ENCODE peak calls at places on chromosomes 11 and 22, in seven cellular contexts. One of them, this sample, is unnamed.
A peak's percentile ranks its signal among the peaks of the same experiment; 100 is the strongest.

GRCh38 chr11:3073029-3073435 is 15.8 kb upstream of the CARS1 start:
- DNase-seq in sigmoid colon: no peak
- DNase-seq in NB4: no peak
- DNase-seq in psoas muscle: no peak
- DNase-seq in AG09309: peak; percentile 53
- DNase-seq in cardiac muscle cell: no peak
- DNase-seq in HFFc6: no peak
- DNase-seq in this sample: no peak

GRCh38 chr22:43308451-43309235 is 34.5 kb downstream of the SCUBE1 start:
- DNase-seq in sigmoid colon: no peak
- DNase-seq in AG09309: no peak
- DNase-seq in cardiac muscle cell: no peak
- DNase-seq in psoas muscle: peak; percentile 49
- DNase-seq in NB4: no peak
- DNase-seq in HFFc6: no peak
- DNase-seq in this sample: no peak

GRCh38 chr11:70532728-70533127 is 134.4 kb downstream of the CTTN start:
- DNase-seq in cardiac muscle cell: no peak
- DNase-seq in psoas muscle: no peak
- DNase-seq in AG09309: no peak
- DNase-seq in sigmoid colon: no peak
- DNase-seq in NB4: no peak
- DNase-seq in HFFc6: no peak
- DNase-seq in this sample: no peak

GRCh38 chr22:30744224-30744623 is 49.5 kb downstream of the OSBP2 start:
- DNase-seq in NB4: no peak
- DNase-seq in AG09309: no peak
- DNase-seq in cardiac muscle cell: no peak
- DNase-seq in psoas muscle: no peak
- DNase-seq in HFFc6: no peak
- DNase-seq in sigmoid colon: peak; percentile 19
- DNase-seq in this sample: no peak

GRCh38 chr11:68040121-68040956 is 1.5 kb downstream of the TCIRG1 start:
- DNase-seq in AG09309: no peak
- DNase-seq in cardiac muscle cell: peak; percentile 84
- DNase-seq in psoas muscle: peak; percentile 77
- DNase-seq in HFFc6: peak; percentile 42
- DNase-seq in sigmoid colon: peak; percentile 88
- DNase-seq in NB4: peak; percentile 94
- DNase-seq in this sample: peak; percentile 85

GRCh38 chr11:62601114-62601363 is 626 bp downstream of the MTA2 start:
- DNase-seq in sigmoid colon: peak; percentile 80
- DNase-seq in psoas muscle: no peak
- DNase-seq in NB4: peak; percentile 60
- DNase-seq in AG09309: no peak
- DNase-seq in cardiac muscle cell: no peak
- DNase-seq in HFFc6: no peak
- DNase-seq in this sample: peak; percentile 24

GRCh38 chr11:106288988-106289387 is 211.5 kb downstream of the AASDHPPT start:
- DNase-seq in cardiac muscle cell: no peak
- DNase-seq in sigmoid colon: no peak
- DNase-seq in psoas muscle: no peak
- DNase-seq in NB4: no peak
- DNase-seq in HFFc6: no peak
- DNase-seq in AG09309: no peak
- DNase-seq in this sample: no peak

GRCh38 chr11:10308208-10308954 is 3.5 kb downstream of the ADM start:
- DNase-seq in AG09309: no peak
- DNase-seq in sigmoid colon: no peak
- DNase-seq in cardiac muscle cell: no peak
- DNase-seq in psoas muscle: no peak
- DNase-seq in NB4: no peak
- DNase-seq in HFFc6: no peak
- DNase-seq in this sample: no peak

GRCh38 chr22:36277482-36278291 is 24.8 kb downstream of the APOL1 start:
- DNase-seq in sigmoid colon: peak; percentile 81
- DNase-seq in AG09309: no peak
- DNase-seq in cardiac muscle cell: peak; percentile 66
- DNase-seq in HFFc6: peak; percentile 37
- DNase-seq in NB4: peak; percentile 74
- DNase-seq in psoas muscle: peak; percentile 74
- DNase-seq in this sample: peak; percentile 80

GRCh38 chr11:130737866-130738431 is 178.3 kb downstream of the SNX19 start:
- DNase-seq in psoas muscle: peak; percentile 65
- DNase-seq in sigmoid colon: peak; percentile 58
- DNase-seq in NB4: no peak
- DNase-seq in cardiac muscle cell: peak; percentile 45
- DNase-seq in HFFc6: peak; percentile 89
- DNase-seq in AG09309: peak; percentile 59
- DNase-seq in this sample: no peak

GRCh38 chr11:134407923-134408322 is 4.1 kb downstream of the B3GAT1 start:
- DNase-seq in cardiac muscle cell: no peak
- DNase-seq in NB4: no peak
- DNase-seq in psoas muscle: no peak
- DNase-seq in HFFc6: no peak
- DNase-seq in AG09309: no peak
- DNase-seq in sigmoid colon: no peak
- DNase-seq in this sample: no peak

GRCh38 chr11:6413791-6414231 is 5.1 kb downstream of the APBB1 start:
- DNase-seq in HFFc6: no peak
- DNase-seq in cardiac muscle cell: peak; percentile 83
- DNase-seq in NB4: no peak
- DNase-seq in psoas muscle: no peak
- DNase-seq in sigmoid colon: no peak
- DNase-seq in AG09309: no peak
- DNase-seq in this sample: no peak

GRCh38 chr11:6420677-6421076 is 1.8 kb upstream of the APBB1 start:
- DNase-seq in cardiac muscle cell: no peak
- DNase-seq in sigmoid colon: no peak
- DNase-seq in AG09309: no peak
- DNase-seq in NB4: no peak
- DNase-seq in HFFc6: no peak
- DNase-seq in psoas muscle: no peak
- DNase-seq in this sample: no peak

GRCh38 chr11:6414874-6415328 is 4.0 kb downstream of the APBB1 start:
- DNase-seq in HFFc6: no peak
- DNase-seq in AG09309: no peak
- DNase-seq in NB4: peak; percentile 23
- DNase-seq in psoas muscle: no peak
- DNase-seq in sigmoid colon: no peak
- DNase-seq in cardiac muscle cell: no peak
- DNase-seq in this sample: no peak

GRCh38 chr11:6418199-6418957 is 516 bp downstream of the APBB1 start:
- DNase-seq in AG09309: no peak
- DNase-seq in HFFc6: no peak
- DNase-seq in sigmoid colon: no peak
- DNase-seq in NB4: no peak
- DNase-seq in psoas muscle: no peak
- DNase-seq in cardiac muscle cell: peak; percentile 63
- DNase-seq in this sample: no peak

DNA sequence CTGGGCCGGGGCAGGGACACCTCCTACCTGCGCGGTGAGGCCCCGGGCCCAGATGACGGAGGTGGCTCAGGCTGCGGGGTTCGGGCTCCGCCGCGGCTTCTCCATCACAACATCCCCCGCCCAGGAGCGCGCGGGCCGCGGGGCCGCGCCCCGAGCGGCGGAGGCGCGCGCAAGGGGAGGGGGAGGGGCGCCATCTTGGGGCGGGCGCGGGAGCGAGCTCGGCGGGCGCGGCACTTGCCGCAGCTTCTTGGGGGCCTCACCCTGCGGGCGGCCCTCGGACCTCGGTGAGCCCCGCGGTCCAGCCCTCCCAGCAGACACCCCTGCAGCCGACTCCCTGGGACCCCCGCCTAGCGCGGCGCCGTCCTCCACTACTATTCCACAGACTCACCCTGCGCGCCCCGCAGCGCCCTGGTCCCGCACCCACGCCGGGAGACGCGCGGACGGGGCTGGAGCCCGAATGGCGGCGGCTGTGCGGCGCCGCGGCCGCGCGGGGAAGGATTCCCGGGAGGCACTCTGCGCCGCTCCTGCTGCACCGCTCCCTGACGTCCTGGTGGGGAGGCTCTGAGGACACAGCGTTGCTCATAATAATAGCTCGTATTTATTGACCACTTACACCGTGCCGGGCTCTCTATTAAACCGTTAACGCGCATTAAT is at the start of gene APBB1:
- DNase-seq in cardiac muscle cell: peak; percentile 71
- DNase-seq in HFFc6: peak; percentile 40
- DNase-seq in AG09309: no peak
- DNase-seq in psoas muscle: peak; percentile 84
- DNase-seq in NB4: no peak
- DNase-seq in sigmoid colon: peak; percentile 82
- DNase-seq in this sample: peak; percentile 76
- TF ChIP-seq CTCF in cardiac muscle cell: peak; percentile 13
- TF ChIP-seq CTCF in HFFc6: no peak
- TF ChIP-seq CTCF in AG09309: no peak
- TF ChIP-seq CTCF in psoas muscle: peak; percentile 18
- TF ChIP-seq CTCF in NB4: no peak
- TF ChIP-seq CTCF in sigmoid colon: peak; percentile 14
- TF ChIP-seq CTCF in this sample: no peak

GRCh38 chr11:94787798-94788197 is 19.6 kb downstream of the AMOTL1 start:
- DNase-seq in psoas muscle: no peak
- DNase-seq in HFFc6: no peak
- DNase-seq in NB4: no peak
- DNase-seq in cardiac muscle cell: no peak
- DNase-seq in AG09309: no peak
- DNase-seq in sigmoid colon: no peak
- DNase-seq in this sample: no peak

GRCh38 chr11:94785509-94785908 is 17.4 kb downstream of the AMOTL1 start:
- DNase-seq in cardiac muscle cell: no peak
- DNase-seq in sigmoid colon: no peak
- DNase-seq in AG09309: no peak
- DNase-seq in NB4: no peak
- DNase-seq in psoas muscle: no peak
- DNase-seq in HFFc6: no peak
- DNase-seq in this sample: no peak

GRCh38 chr11:94784884-94785283 is 16.7 kb downstream of the AMOTL1 start:
- DNase-seq in AG09309: no peak
- DNase-seq in HFFc6: no peak
- DNase-seq in cardiac muscle cell: no peak
- DNase-seq in psoas muscle: no peak
- DNase-seq in sigmoid colon: no peak
- DNase-seq in NB4: no peak
- DNase-seq in this sample: no peak

GRCh38 chr11:94788396-94788795 is 20.2 kb downstream of the AMOTL1 start:
- DNase-seq in HFFc6: peak; percentile 71
- DNase-seq in cardiac muscle cell: no peak
- DNase-seq in AG09309: no peak
- DNase-seq in sigmoid colon: no peak
- DNase-seq in psoas muscle: no peak
- DNase-seq in NB4: peak; percentile 21
- DNase-seq in this sample: no peak

DNA sequence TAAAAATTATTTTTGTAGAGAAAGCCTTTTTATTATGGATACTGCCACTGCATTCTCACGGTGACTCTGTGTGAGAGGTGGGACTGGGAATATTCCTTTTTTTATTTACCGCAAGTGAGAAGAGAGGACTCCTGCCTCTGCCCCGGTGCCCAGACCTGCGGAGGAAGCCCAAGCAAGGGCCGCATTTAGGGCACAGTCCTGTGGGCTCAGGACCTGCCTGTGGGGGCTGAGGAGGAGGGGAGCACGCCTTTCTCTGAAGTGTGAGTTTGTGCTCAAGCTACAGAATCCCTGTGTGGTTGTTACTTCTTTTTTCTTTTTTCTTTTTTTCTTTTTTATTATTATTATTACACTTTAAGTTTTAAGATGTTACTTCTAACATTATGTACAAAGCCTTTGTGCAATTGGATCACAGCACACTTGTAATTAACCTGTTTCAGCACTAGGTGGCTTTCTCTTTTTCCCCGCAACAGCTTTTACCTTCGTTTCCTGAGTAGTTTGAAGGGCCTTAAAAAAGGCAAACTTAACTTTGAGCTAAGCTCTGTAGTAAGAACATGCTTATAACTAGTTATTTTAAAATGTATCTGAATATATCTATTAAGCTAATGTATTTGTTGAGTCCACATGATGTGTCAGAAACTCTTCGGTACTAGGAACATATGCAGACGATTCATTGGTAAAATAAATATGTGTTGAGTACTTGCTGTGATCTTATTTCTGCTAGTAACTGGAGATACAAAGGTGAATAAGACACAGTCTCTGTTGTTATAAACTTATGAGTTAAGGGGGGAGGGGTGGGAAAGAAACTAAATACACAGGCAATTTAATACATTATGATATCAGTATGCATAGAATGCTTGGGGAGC is 18.3 kb downstream of the AMOTL1 start:
- DNase-seq in NB4: peak; percentile 59
- DNase-seq in cardiac muscle cell: peak; percentile 47
- DNase-seq in psoas muscle: no peak
- DNase-seq in sigmoid colon: no peak
- DNase-seq in HFFc6: no peak
- DNase-seq in AG09309: no peak
- DNase-seq in this sample: peak; percentile 47
- TF ChIP-seq CTCF in NB4: peak; percentile 69
- TF ChIP-seq CTCF in cardiac muscle cell: peak; percentile 67
- TF ChIP-seq CTCF in psoas muscle: peak; percentile 61
- TF ChIP-seq CTCF in sigmoid colon: peak; percentile 53
- TF ChIP-seq CTCF in HFFc6: peak; percentile 78
- TF ChIP-seq CTCF in AG09309: peak; percentile 47
- TF ChIP-seq CTCF in this sample: peak; percentile 41

DNA sequence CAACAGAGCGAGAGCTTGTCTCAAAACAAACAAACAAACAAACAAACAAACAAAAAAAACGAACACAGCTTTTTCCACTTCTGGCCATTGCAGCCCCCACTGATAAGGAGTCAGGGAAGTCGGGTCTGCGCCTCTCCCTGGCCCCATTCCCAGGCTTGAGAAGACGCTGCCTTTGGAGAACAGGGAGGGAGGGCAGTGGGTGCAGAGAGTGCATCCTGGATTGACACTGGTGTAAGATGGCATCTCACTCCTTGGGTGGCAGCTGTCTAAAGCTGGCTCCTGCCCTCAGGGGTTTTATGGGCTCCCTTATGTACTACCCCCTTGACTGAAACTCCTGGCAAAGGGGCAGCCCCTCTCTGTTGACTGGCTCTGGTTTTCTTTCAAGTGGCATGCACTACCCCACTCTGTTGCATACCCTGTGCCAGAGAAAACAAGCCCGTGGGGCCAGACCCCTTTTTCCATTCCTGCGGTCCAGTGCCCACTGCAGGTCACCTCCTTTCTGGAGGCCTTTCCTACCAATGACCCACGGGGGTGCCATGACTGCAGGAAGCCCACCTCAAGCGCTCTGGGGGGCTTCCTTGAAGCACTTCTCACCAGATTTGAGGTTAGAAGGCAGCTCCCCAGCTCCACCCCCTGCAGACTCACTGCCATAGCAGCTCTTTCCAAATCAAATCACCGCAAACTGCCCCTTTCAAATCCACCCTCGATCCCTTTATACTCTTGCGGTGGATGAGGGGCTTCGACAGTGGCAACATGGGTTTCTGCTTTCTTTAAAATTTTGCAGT is 12.7 kb downstream of the DRAP1 start:
- DNase-seq in sigmoid colon: no peak
- DNase-seq in psoas muscle: no peak
- DNase-seq in cardiac muscle cell: no peak
- DNase-seq in AG09309: no peak
- DNase-seq in HFFc6: no peak
- DNase-seq in NB4: no peak
- DNase-seq in this sample: no peak
- TF ChIP-seq CTCF in sigmoid colon: no peak
- TF ChIP-seq CTCF in psoas muscle: no peak
- TF ChIP-seq CTCF in cardiac muscle cell: no peak
- TF ChIP-seq CTCF in AG09309: no peak
- TF ChIP-seq CTCF in HFFc6: no peak
- TF ChIP-seq CTCF in NB4: no peak
- TF ChIP-seq CTCF in this sample: peak; percentile 13

GRCh38 chr11:19493446-19493845 is 219.2 kb upstream of the NAV2 start:
- DNase-seq in NB4: peak; percentile 14
- DNase-seq in sigmoid colon: no peak
- DNase-seq in HFFc6: no peak
- DNase-seq in psoas muscle: no peak
- DNase-seq in cardiac muscle cell: no peak
- DNase-seq in AG09309: no peak
- DNase-seq in this sample: no peak
- TF ChIP-seq CTCF in NB4: no peak
- TF ChIP-seq CTCF in sigmoid colon: no peak
- TF ChIP-seq CTCF in HFFc6: no peak
- TF ChIP-seq CTCF in psoas muscle: no peak
- TF ChIP-seq CTCF in cardiac muscle cell: no peak
- TF ChIP-seq CTCF in AG09309: no peak
- TF ChIP-seq CTCF in this sample: no peak

This sample was measured in GM10248.